ENCODE peak calls at places on chromosomes 6 and 20, in eight cellular contexts. S is neural progenitor cell, Q is IMR-90, A is GM12878, P is heart left ventricle, K is colonic mucosa, O is left ventricle myocardium inferior, I is fibroblast of lung. W is an unnamed sample. For H3K4me1, the result is how much of the 10 kb centered on the place peaks cover.

GRCh38 chr20:18058661-18059467 is 1.1 kb upstream of the OVOL2 start:
- DNase-seq in S (peak), Q (no peak), A (no peak), P (no peak), K (peak), O (no peak), I (no peak), W (no peak)

GRCh38 chr6:110355727-110356126 is 2.4 kb downstream of the METTL24 start:
- DNase-seq in S (peak), Q (no peak), A (no peak), P (no peak), K (no peak), O (no peak), I (no peak), W (no peak)

GRCh38 chr20:60999256-60999655 is 252.8 kb upstream of the CDH4 start:
- DNase-seq in S (no peak), Q (no peak), A (no peak), P (no peak), K (no peak), O (no peak), I (no peak), W (no peak)

GRCh38 chr6:129089357-129089756 is 206.4 kb downstream of the LAMA2 start:
- DNase-seq in S (no peak), Q (no peak), A (no peak), P (no peak), K (no peak), O (no peak), I (no peak), W (no peak)

GRCh38 chr20:36866681-36867485 is 9.1 kb upstream of the TLDC2 start:
- DNase-seq in S (no peak), Q (peak), A (no peak), P (no peak), K (no peak), O (no peak), I (peak), W (no peak)

GRCh38 chr20:14344746-14345145 is 7.3 kb upstream of the FLRT3 start:
- DNase-seq in S (peak), Q (no peak), A (no peak), P (no peak), K (no peak), O (no peak), I (no peak), W (no peak)

GRCh38 chr20:44017905-44018683 is 103.4 kb downstream of the TOX2 start:
- DNase-seq in S (no peak), Q (peak), A (no peak), P (peak), K (peak), O (no peak), I (peak), W (peak)

GRCh38 chr20:63066506-63067265 is 59.9 kb upstream of the BHLHE23 start:
- DNase-seq in S (no peak), Q (no peak), A (no peak), P (no peak), K (no peak), O (peak), I (no peak), W (no peak)

GRCh38 chr20:5136096-5136495 is 9.3 kb downstream of the CDS2 start:
- DNase-seq in S (peak), Q (no peak), A (no peak), P (no peak), K (no peak), O (no peak), I (peak), W (no peak)

GRCh38 chr6:8080338-8081151 is 16.4 kb upstream of the BLOC1S5 start:
- DNase-seq in S (no peak), Q (peak), A (no peak), P (no peak), K (no peak), O (no peak), I (peak), W (no peak)

GRCh38 chr20:57335392-57335791 is 5.8 kb downstream of the SPO11 start:
- DNase-seq in S (no peak), Q (no peak), A (no peak), P (no peak), K (no peak), O (no peak), I (peak), W (no peak)

GRCh38 chr6:154410619-154411044 is 54.0 kb upstream of the IPCEF1 start:
- DNase-seq in S (no peak), Q (peak), A (no peak), P (peak), K (no peak), O (no peak), I (peak), W (peak)

GRCh38 chr6:82364087-82365010 is 732 bp downstream of the TPBG start:
- DNase-seq in S (peak), Q (peak), A (no peak), P (peak), K (peak), O (peak), I (peak), W (peak)

GRCh38 chr6:126422912-126423311 is 83.0 kb downstream of the CENPW start:
- DNase-seq in S (no peak), Q (no peak), A (no peak), P (no peak), K (no peak), O (no peak), I (no peak), W (no peak)

GRCh38 chr6:80280258-80281010 is 174.0 kb downstream of the BCKDHB start:
- DNase-seq in S (no peak), Q (peak), A (no peak), P (no peak), K (no peak), O (no peak), I (peak), W (no peak)

GRCh38 chr6:30759575-30760239 is 15.4 kb upstream of the IER3 start:
- DNase-seq in S (peak), Q (peak), A (no peak), P (no peak), K (no peak), O (no peak), I (peak), W (no peak)

GRCh38 chr6:154276810-154277577 is 79.6 kb downstream of the IPCEF1 start:
- DNase-seq in S (peak), Q (peak), A (no peak), P (no peak), K (no peak), O (no peak), I (peak), W (no peak)

GRCh38 chr20:63343460-63344150 is 17.5 kb downstream of the CHRNA4 start:
- DNase-seq in S (no peak), Q (no peak), A (no peak), P (no peak), K (no peak), O (no peak), I (no peak), W (no peak)

GRCh38 chr20:37801921-37802320 is 101.0 kb upstream of the VSTM2L start:
- DNase-seq in S (no peak), Q (no peak), A (no peak), P (no peak), K (no peak), O (no peak), I (no peak), W (no peak)

GRCh38 chr6:126054258-126054702 is 67.9 kb downstream of the TRMT11 start:
- DNase-seq in S (no peak), Q (no peak), A (no peak), P (no peak), K (peak), O (no peak), I (peak), W (peak)

GRCh38 chr20:62652894-62653305 is 10.6 kb downstream of the SLCO4A1 start:
- DNase-seq in S (no peak), Q (no peak), A (no peak), P (no peak), K (peak), O (no peak), I (no peak), W (no peak)

GRCh38 chr6:137573739-137574138 is 79.5 kb upstream of the OLIG3 start:
- DNase-seq in S (no peak), Q (no peak), A (no peak), P (no peak), K (no peak), O (no peak), I (no peak), W (no peak)
- H3K27ac ChIP-seq in S (no peak), Q (no peak), A (no peak), P (no peak), K (no peak), O (no peak), I (no peak), W (no peak)

GRCh38 chr6:38155144-38155543 is 335.6 kb downstream of the ZFAND3 start:
- DNase-seq in S (no peak), Q (peak), A (no peak), P (no peak), K (no peak), O (no peak), I (no peak), W (no peak)
- H3K4me1 ChIP-seq in S (under half), Q (under half), A (under half), P (under half), K (under half), O (under half), I (under half), W (under half)

GRCh38 chr6:44176935-44177509 is 18.4 kb downstream of the CAPN11 start:
- DNase-seq in S (no peak), Q (no peak), A (peak), P (no peak), K (no peak), O (no peak), I (no peak), W (no peak)

GRCh38 chr6:44177691-44178423 is 19.2 kb downstream of the CAPN11 start:
- DNase-seq in S (peak), Q (peak), A (no peak), P (peak), K (no peak), O (peak), I (peak), W (peak)

GRCh38 chr6:44179648-44180047 is 21.0 kb downstream of the CAPN11 start:
- DNase-seq in S (no peak), Q (no peak), A (no peak), P (no peak), K (no peak), O (no peak), I (no peak), W (no peak)

GRCh38 chr6:44179072-44179536 is 20.5 kb downstream of the CAPN11 start:
- DNase-seq in S (no peak), Q (no peak), A (no peak), P (no peak), K (no peak), O (no peak), I (no peak), W (no peak)

DNA sequence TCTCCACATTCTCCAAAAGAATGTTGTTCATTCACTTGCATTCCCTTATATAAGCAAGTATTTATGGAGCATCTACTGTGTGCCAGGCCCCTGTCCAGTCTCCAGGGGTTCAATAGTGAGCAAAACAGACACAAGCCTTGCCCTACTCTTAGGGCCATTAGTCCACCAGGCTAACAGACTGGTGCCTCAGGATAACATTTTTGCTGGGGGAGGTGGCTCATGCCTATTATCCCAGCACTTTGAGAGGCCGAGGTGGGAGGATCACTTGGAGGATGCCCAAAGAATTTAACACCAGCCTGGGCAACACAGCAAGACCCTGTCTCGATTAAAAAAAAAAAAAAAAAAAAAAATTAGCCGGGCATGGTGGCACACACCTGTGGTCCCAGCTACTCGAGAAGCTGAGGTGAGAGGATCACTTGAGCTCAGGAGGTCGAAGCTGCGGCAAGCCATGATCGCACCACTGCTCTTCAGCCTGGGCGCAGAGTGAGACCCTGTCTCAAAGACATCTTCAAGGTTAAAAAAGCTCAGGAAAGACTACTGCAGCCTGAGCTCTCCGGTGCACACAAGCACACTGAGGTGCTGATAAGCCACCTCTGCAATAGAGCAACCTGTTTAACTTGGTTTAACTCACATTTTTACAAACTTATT is 19.9 kb downstream of the CAPN11 start:
- DNase-seq in S (no peak), Q (no peak), A (no peak), P (no peak), K (no peak), O (no peak), I (no peak), W (no peak)
- H3K27ac ChIP-seq in S (no peak), Q (no peak), A (no peak), P (peak), K (no peak), O (peak), I (no peak), W (peak)

GRCh38 chr6:157225575-157225995 is 97.7 kb downstream of the TMEM242 start:
- DNase-seq in S (no peak), Q (no peak), A (no peak), P (no peak), K (no peak), O (no peak), I (no peak), W (no peak)

GRCh38 chr6:157227202-157228166 is 95.8 kb downstream of the TMEM242 start:
- DNase-seq in S (no peak), Q (no peak), A (no peak), P (no peak), K (no peak), O (no peak), I (no peak), W (no peak)

GRCh38 chr6:157224957-157225574 is 98.3 kb downstream of the TMEM242 start:
- DNase-seq in S (no peak), Q (no peak), A (no peak), P (no peak), K (no peak), O (no peak), I (no peak), W (no peak)

GRCh38 chr6:157226026-157226639 is 97.2 kb downstream of the TMEM242 start:
- DNase-seq in S (no peak), Q (peak), A (no peak), P (peak), K (no peak), O (no peak), I (peak), W (peak)

DNA sequence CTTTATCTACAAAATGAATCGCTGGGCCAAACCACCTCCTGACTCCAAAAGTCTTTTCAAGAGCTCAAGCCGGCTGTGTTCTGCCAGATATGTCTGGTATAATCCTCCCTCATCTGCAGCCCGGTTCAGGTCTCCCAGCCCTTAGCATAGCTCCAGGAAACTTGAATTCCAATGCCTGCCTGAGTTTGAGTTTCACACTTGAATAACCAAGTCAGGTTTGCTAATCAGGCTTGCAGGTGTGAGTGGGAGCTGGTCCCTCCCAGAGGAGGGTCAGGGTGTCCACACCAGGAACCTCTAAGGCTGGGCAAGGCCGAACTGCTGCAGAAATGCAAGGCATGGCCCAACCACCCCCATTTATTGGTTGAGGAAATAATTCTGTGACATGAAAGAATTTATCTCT is 96.6 kb downstream of the TMEM242 start:
- DNase-seq in S (no peak), Q (no peak), A (no peak), P (no peak), K (no peak), O (no peak), I (peak), W (no peak)
- H3K4me1 ChIP-seq in S (under half), Q (under half), A (under half), P (under half), K (under half), O (under half), I (under half), W (under half)

DNA sequence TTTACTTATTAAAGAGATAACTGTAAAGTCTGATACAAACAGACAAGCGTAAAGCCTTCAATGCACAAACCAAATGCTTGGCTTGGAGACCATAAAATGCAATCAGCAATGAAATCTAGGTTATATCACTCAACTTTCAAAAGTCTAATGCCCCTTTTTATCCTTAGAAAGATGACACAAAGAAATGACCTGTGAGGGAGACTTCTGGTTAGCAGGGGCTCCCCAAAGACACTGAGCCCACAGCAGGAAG is 88.4 kb downstream of the HIVEP2 start:
- DNase-seq in S (no peak), Q (no peak), A (no peak), P (no peak), K (no peak), O (no peak), I (no peak), W (no peak)
- H3K27ac ChIP-seq in S (no peak), Q (no peak), A (peak), P (no peak), K (peak), O (no peak), I (no peak), W (no peak)

DNA sequence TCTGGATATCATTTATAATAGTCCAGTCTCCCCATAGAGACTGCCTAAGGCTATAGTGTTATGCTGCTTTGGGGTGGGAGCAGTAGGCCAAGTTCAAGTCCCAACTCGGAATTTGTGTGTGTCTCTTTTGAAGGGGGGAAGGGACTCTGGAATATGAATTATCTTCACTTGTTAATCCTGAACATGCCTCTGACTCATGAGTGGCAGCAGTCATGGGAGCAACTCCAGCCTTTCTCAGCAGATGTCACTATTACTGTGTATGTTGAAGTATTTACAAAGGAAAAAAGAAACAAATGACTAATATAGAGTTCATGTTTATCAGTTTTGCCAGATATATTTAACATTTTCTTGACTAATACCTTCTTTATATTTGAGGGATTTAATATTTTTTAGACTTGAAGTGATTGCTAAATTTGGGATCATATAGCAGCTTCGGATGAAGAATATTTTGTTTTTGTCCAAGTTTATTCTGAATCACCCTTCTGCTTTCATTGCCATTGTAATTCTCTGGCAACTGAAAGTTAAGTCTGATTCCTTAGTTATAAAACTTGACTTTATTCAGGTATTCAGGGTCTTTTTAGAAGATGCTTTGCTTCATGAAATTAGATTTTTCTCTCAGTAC is 23.4 kb downstream of the FAM217A start:
- DNase-seq in S (no peak), Q (peak), A (no peak), P (peak), K (no peak), O (no peak), I (peak), W (no peak)
- H3K4me1 ChIP-seq in S (under half), Q (under half), A (under half), P (under half), K (under half), O (under half), I (under half), W (under half)

GRCh38 chr20:45253260-45253659 is 1.1 kb downstream of the SLPI start:
- DNase-seq in S (no peak), Q (no peak), A (no peak), P (no peak), K (no peak), O (no peak), I (no peak), W (no peak)
- H3K27ac ChIP-seq in S (no peak), Q (no peak), A (no peak), P (no peak), K (no peak), O (no peak), I (no peak), W (no peak)

DNA sequence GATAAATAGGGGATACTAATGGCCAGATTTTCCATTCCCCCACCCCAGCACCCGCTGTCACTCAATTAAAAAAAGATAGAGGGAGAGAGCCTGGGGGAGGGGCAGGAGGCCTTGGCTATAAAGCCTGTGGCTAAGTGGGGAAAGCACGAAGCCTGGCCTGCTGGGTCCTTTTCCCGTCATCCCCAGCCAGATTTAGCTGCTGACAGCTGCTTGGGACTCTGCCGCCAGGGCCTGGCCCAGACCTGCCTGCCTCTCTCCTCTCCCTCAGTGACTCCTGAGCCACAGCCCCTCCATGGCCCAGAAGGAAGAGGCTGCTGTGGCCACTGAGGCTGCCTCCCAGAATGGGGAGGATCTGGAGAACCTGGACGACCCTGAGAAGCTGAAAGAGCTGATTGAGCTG is at the start of gene APOBEC2:
- DNase-seq in S (peak), Q (no peak), A (no peak), P (peak), K (no peak), O (peak), I (no peak), W (no peak)
- H3K4me1 ChIP-seq in S (under half), Q (under half), A (under half), P (under half), K (under half), O (half or more), I (under half), W (under half)